ENCODE peak calls at places on chromosome 11, in seven cellular contexts. N is cardiac septum; D is GM23338; E is stimulated activated naive CD8-positive, alpha-beta T cell treated with anti-CD3 and anti-CD28 coated beads, Interleukin-15, Interleukin-2, amounts not matched to agents 100 U/mL and 50 U/mL, for 24 hours; K is NCI-H2171; F is PC-3; X is fibroblast of mammary gland. J is an unnamed sample.

GRCh38 chr11:3165152-3165705 is at the start of gene OSBPL5:
- DNase-seq in N (peak; percentile 89), D (peak; percentile 54), E (peak; percentile 68), K (no peak), F (peak; percentile 69), X (peak; percentile 53), J (peak; percentile 72)

GRCh38 chr11:2778630-2779498 is 79.1 kb upstream of the KCNQ1OT1 start:
- DNase-seq in N (peak; percentile 89), D (no peak), E (no peak), K (peak; percentile 26), F (peak; percentile 33), X (no peak), J (peak; percentile 82)

GRCh38 chr11:128599729-128600128 is 12.4 kb upstream of the ETS1 start:
- DNase-seq in N (no peak), D (no peak), E (no peak), K (no peak), F (peak; percentile 82), X (peak; percentile 72), J (no peak)

GRCh38 chr11:61976813-61977475 is 9.5 kb upstream of the FTH1 start:
- DNase-seq in N (no peak), D (no peak), E (no peak), K (no peak), F (no peak), X (no peak), J (no peak)

GRCh38 chr11:69312418-69313399 is 18.8 kb downstream of the MYEOV start:
- DNase-seq in N (peak; percentile 81), D (no peak), E (no peak), K (no peak), F (no peak), X (no peak), J (no peak)

GRCh38 chr11:108466405-108466804 is 924 bp downstream of the C11orf65 start:
- DNase-seq in N (no peak), D (no peak), E (no peak), K (no peak), F (no peak), X (no peak), J (no peak)

GRCh38 chr11:134589155-134589554 is 177.1 kb upstream of the B3GAT1 start:
- DNase-seq in N (no peak), D (no peak), E (no peak), K (no peak), F (no peak), X (no peak), J (no peak)

GRCh38 chr11:114027396-114027795 is 32.1 kb upstream of the ZBTB16 start:
- DNase-seq in N (no peak), D (no peak), E (no peak), K (no peak), F (no peak), X (no peak), J (no peak)

GRCh38 chr11:4641501-4641900 is 2.3 kb upstream of the OR51E1 start:
- DNase-seq in N (no peak), D (peak; percentile 9), E (no peak), K (no peak), F (no peak), X (no peak), J (no peak)

GRCh38 chr11:426851-427250 is 12.1 kb upstream of the SIGIRR start:
- DNase-seq in N (no peak), D (no peak), E (no peak), K (no peak), F (no peak), X (no peak), J (no peak)

GRCh38 chr11:121961228-121961860 is 154.7 kb downstream of the BLID start:
- DNase-seq in N (no peak), D (no peak), E (no peak), K (no peak), F (no peak), X (no peak), J (no peak)